ENCODE peak calls at places on chromosome 1, in nine cellular contexts. O, J, A, Z, P, F, M, E and I are unnamed samples.

GRCh38 chr1:31798433-31799195 is 17.2 kb downstream of the SPOCD1 start:
- DNase-seq in O (no peak), J (no peak), A (no peak), Z (peak; percentile 51), P (peak; percentile 45), F (peak; percentile 55), M (no peak), E (no peak), I (peak; percentile 5)

GRCh38 chr1:63773815-63774616 is at the start of gene ROR1:
- DNase-seq in O (peak; percentile 10), J (peak; percentile 95), A (peak; percentile 82), Z (peak; percentile 96), P (peak; percentile 80), F (peak; percentile 93), M (peak; percentile 88), E (peak; percentile 93), I (peak; percentile 89)

GRCh38 chr1:56927171-56927570 is 38.6 kb downstream of the C8B start:
- DNase-seq in O (no peak), J (no peak), A (no peak), Z (no peak), P (no peak), F (no peak), M (no peak), E (no peak), I (no peak)

GRCh38 chr1:22745675-22746585 is 35.3 kb downstream of the EPHB2 start:
- DNase-seq in O (no peak), J (peak; percentile 69), A (no peak), Z (no peak), P (no peak), F (no peak), M (peak; percentile 33), E (no peak), I (peak; percentile 76)

GRCh38 chr1:83065952-83066727 is 932.8 kb downstream of the TTLL7 start:
- DNase-seq in O (no peak), J (no peak), A (no peak), Z (no peak), P (no peak), F (no peak), M (no peak), E (no peak), I (no peak)

GRCh38 chr1:81912383-81912782 is 111.6 kb downstream of the ADGRL2 start:
- DNase-seq in O (no peak), J (no peak), A (no peak), Z (no peak), P (no peak), F (no peak), M (no peak), E (no peak), I (no peak)

GRCh38 chr1:92768286-92768685 is 16.6 kb downstream of the EVI5 start:
- DNase-seq in O (no peak), J (no peak), A (no peak), Z (no peak), P (no peak), F (no peak), M (no peak), E (no peak), I (no peak)

GRCh38 chr1:50412813-50413476 is 10.3 kb downstream of the DMRTA2 start:
- DNase-seq in O (no peak), J (no peak), A (no peak), Z (no peak), P (no peak), F (no peak), M (no peak), E (no peak), I (no peak)

GRCh38 chr1:31747304-31747703 is 16.8 kb downstream of the ADGRB2 start:
- DNase-seq in O (no peak), J (no peak), A (no peak), Z (no peak), P (no peak), F (no peak), M (no peak), E (no peak), I (no peak)

GRCh38 chr1:202283991-202284390 is 57.7 kb downstream of the UBE2T start:
- DNase-seq in O (no peak), J (no peak), A (no peak), Z (no peak), P (no peak), F (no peak), M (no peak), E (no peak), I (no peak)

GRCh38 chr1:158998781-158999161 is 10.9 kb upstream of the IFI16 start:
- DNase-seq in O (peak; percentile 49), J (peak; percentile 33), A (peak; percentile 45), Z (peak; percentile 74), P (no peak), F (no peak), M (peak; percentile 34), E (no peak), I (peak; percentile 26)

DNA sequence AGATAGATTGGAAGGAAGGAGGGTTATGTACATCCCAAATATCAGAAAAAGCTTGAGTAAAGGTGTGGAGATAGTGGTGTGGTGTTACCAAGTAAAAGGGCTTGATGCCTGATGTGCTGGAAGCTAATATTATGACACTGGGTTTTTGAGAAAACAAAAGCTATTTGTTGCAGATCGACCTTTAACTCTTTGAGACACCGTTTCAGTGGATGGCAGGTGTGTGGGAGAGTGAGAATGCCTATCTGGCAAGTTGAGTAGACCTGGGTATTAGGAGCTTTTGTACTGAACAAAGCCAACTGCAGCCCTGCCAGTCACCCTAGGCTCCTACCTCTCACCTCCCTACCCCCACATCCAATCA is 1.4 kb downstream of the MMACHC start:
- DNase-seq in O (no peak), J (no peak), A (no peak), Z (no peak), P (no peak), F (no peak), M (no peak), E (no peak), I (no peak)
- TF ChIP-seq POLR2AphosphoS5 in O (no peak), J (no peak), A (no peak), Z (no peak), P (no peak), F (no peak), M (no peak), E (no peak), I (no peak)

DNA sequence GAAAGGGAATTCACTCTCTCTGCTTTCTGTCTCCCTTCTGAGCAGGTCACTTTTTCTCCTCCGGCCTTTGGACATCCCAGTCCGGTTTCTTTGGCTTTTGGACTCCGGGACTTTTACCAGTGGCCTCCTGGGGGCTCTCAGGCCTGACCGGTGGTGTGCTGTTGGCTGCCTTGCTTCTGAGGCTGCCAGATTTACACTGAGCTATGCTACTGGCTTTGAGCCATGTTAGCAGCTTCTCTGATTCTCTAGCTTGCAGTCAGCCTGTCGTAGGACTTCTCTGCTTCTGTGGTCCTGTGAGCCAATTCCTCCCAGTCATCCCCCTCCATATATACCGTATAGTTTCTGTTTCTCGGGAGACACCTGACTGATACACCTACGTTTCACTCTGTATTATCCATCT is 178.3 kb downstream of the RYR2 start:
- DNase-seq in O (no peak), J (no peak), A (no peak), Z (peak; percentile 65), P (no peak), F (no peak), M (no peak), E (no peak), I (no peak)
- TF ChIP-seq POLR2AphosphoS5 in O (no peak), J (no peak), A (no peak), Z (no peak), P (no peak), F (no peak), M (no peak), E (no peak), I (no peak)

DNA sequence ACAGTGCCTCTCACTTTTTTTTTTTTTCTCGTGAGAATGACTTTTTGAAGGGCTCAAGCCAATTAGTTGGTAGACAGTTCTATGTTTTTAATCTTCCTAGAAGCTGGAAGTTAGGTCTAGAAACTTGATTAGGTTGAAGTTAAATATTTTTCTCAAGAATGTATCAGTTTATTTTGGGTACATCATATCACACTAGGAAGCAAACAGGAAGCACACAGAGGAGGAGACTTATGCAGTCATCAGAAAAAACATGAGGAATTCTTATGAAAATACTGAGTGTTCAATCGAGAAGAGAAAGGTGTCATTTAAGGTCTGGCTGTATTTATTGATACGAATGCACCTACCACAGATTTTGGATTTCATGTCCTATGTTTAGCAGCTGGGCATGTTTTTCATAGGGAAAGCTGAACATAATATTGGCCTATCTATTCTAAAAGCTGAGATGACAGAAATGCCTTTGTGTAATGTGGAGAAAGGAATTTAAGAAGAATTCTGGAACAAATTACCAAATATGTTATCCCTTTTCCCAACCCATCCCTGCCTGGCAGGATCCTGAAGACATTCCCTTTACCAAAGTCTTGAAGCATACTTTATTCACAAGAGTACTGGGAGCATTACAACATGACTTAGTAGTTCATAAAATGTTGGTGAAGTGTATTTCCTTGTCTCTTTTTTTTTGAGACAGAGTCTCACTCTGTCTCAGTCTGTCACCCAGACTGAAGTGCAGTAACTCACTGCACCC is 17.5 kb upstream of the ZFP69B start:
- DNase-seq in O (no peak), J (no peak), A (no peak), Z (no peak), P (no peak), F (no peak), M (no peak), E (no peak), I (no peak)
- TF ChIP-seq POLR2AphosphoS5 in O (no peak), J (no peak), A (no peak), Z (no peak), P (no peak), F (no peak), M (no peak), E (no peak), I (no peak)

GRCh38 chr1:163628034-163628773 is 306.4 kb downstream of the NUF2 start:
- DNase-seq in O (no peak), J (no peak), A (no peak), Z (no peak), P (no peak), F (no peak), M (no peak), E (no peak), I (no peak)
- TF ChIP-seq POLR2AphosphoS5 in O (no peak), J (no peak), A (no peak), Z (no peak), P (no peak), F (no peak), M (no peak), E (no peak), I (no peak)

GRCh38 chr1:204104331-204105222 is 31.7 kb downstream of the SOX13 start:
- DNase-seq in O (no peak), J (no peak), A (no peak), Z (no peak), P (no peak), F (no peak), M (peak; percentile 55), E (peak; percentile 44), I (peak; percentile 71)
- TF ChIP-seq POLR2AphosphoS5 in O (no peak), J (no peak), A (peak; percentile 9), Z (no peak), P (no peak), F (no peak), M (peak; percentile 90), E (no peak), I (no peak)

DNA sequence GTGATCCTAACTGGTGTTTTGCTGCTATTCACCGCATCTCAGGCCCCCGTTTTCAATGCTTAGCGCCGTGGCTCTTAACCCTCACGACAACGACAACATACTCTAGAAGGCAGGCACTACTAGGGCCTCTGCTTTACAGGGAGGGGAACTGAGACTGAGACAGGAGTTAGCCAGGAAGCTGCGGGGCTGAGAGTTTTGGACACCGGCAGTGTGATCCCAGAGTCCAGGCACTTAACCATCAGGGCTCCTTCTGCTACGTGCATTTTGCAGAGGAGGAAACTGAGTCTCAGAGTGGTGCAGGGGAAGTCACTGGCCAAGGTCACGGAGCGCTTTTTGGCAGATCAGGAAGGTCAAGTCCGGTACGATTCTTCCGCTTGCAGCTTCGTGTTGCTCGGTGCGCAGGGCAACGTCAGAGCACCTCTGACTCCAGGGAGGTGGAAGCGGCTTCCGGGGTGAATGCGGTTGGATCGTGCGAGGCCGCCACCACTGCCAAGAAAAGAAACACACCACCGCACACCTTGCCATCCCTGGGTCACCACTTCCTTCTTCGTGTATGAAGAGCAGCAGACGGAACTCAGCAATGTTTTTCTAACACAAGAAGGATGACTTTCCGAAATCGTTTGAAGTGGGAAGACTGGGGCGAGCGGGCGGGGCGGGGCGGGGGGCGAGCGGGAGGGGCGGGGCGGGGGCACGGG is 300.2 kb downstream of the RRAGC start:
- DNase-seq in O (no peak), J (no peak), A (peak; percentile 58), Z (no peak), P (no peak), F (no peak), M (peak; percentile 71), E (peak; percentile 65), I (peak; percentile 67)
- TF ChIP-seq POLR2AphosphoS5 in O (no peak), J (no peak), A (no peak), Z (no peak), P (peak; percentile 11), F (no peak), M (peak; percentile 34), E (no peak), I (no peak)